ENCODE peak calls at places on chromosomes 4 and X, in eight cellular contexts. U, N, V, L, T, W, G and K are unnamed samples.

GRCh38 chr4:176186721-176187395 is 8.5 kb downstream of the SPATA4 start:
- DNase-seq in U (no peak), N (no peak), V (no peak), L (no peak), T (no peak), W (no peak), G (no peak), K (no peak)

GRCh38 chrX:39716401-39716800 is 381.4 kb downstream of the BCOR start:
- DNase-seq in U (no peak), N (no peak), V (no peak), L (no peak), T (no peak), W (no peak), G (no peak), K (no peak)

GRCh38 chrX:65750674-65751469 is 83.4 kb downstream of the MSN start:
- DNase-seq in U (no peak), N (no peak), V (no peak), L (no peak), T (no peak), W (peak), G (no peak), K (peak)

GRCh38 chr4:142091691-142092182 is 455.4 kb downstream of the IL15 start:
- DNase-seq in U (no peak), N (no peak), V (no peak), L (no peak), T (peak), W (no peak), G (peak), K (no peak)

GRCh38 chr4:8725071-8725841 is 132.7 kb downstream of the CPZ start:
- DNase-seq in U (peak), N (no peak), V (no peak), L (no peak), T (no peak), W (no peak), G (no peak), K (no peak)

GRCh38 chrX:11543249-11543648 is 122.5 kb downstream of the ARHGAP6 start:
- DNase-seq in U (no peak), N (no peak), V (no peak), L (no peak), T (no peak), W (peak), G (no peak), K (peak)

GRCh38 chr4:122772311-122772710 is 39.8 kb downstream of the BBS12 start:
- DNase-seq in U (no peak), N (no peak), V (no peak), L (no peak), T (no peak), W (no peak), G (no peak), K (no peak)

GRCh38 chr4:164438321-164438720 is 315.6 kb upstream of the SMIM31 start:
- DNase-seq in U (no peak), N (no peak), V (no peak), L (no peak), T (no peak), W (no peak), G (no peak), K (no peak)

GRCh38 chrX:121165930-121166359 is 118.5 kb downstream of the GLUD2 start:
- DNase-seq in U (no peak), N (no peak), V (no peak), L (no peak), T (no peak), W (no peak), G (no peak), K (no peak)

GRCh38 chr4:158068063-158068462 is 104.8 kb downstream of the GASK1B start:
- DNase-seq in U (no peak), N (no peak), V (no peak), L (no peak), T (no peak), W (no peak), G (no peak), K (no peak)

GRCh38 chr4:52173470-52174055 is 122.5 kb downstream of the SPATA18 start:
- DNase-seq in U (peak), N (no peak), V (no peak), L (no peak), T (no peak), W (no peak), G (no peak), K (no peak)

GRCh38 chr4:153513596-153513995 is 47.4 kb downstream of the TMEM131L start:
- DNase-seq in U (no peak), N (no peak), V (no peak), L (no peak), T (no peak), W (no peak), G (peak), K (no peak)

GRCh38 chr4:71156616-71157015 is 163.2 kb downstream of the DCK start:
- DNase-seq in U (no peak), N (no peak), V (no peak), L (no peak), T (no peak), W (no peak), G (no peak), K (no peak)

GRCh38 chr4:56147371-56147770 is 198.6 kb downstream of the CEP135 start:
- DNase-seq in U (no peak), N (no peak), V (no peak), L (no peak), T (no peak), W (no peak), G (no peak), K (no peak)

DNA sequence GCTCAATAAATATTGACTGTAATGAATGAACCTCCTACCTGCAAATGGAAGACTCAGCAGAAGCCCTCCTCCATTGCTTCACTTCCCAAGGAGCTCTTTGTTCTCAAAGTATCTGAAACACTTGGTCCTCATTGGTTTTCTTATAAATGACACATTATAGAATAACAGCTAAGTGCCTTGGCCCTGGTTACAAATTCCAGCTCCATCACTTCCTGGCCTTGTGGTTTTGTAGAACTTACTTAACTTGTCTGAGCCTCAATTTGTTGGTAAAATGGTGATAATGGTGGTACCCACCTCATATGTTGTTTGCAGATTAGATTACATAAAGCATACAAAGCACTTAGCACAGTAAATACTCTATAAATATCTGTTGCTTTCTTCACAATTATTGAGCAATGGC is 25.2 kb upstream of the SMIM20 start:
- DNase-seq in U (no peak), N (no peak), V (no peak), L (no peak), T (no peak), W (no peak), G (no peak), K (no peak)
- TF ChIP-seq CTCF in U (no peak), N (no peak), V (no peak), L (no peak), T (no peak), W (no peak), G (no peak), K (no peak)

DNA sequence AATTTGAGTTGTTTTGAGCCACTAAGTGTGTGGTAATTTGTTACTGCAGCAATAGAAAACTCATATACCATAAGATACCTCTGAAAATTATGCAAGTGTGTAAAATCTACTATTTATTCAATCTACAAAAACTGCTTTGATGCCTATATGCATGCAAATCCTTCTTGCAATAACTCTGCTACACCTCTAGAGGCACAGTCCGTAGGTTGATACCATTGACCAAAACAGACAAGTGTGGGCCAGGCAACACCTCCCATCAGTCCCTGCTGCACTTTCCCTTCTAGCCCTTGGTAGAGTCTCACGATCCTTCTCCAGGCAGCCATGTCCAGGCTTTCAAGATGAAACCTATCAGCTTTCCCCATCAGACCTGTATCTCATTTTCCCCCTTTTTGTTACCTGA is 48.8 kb upstream of the FAM9A start:
- DNase-seq in U (no peak), N (no peak), V (no peak), L (no peak), T (no peak), W (peak), G (no peak), K (no peak)
- TF ChIP-seq CTCF in U (peak), N (no peak), V (no peak), L (no peak), T (no peak), W (no peak), G (no peak), K (peak)

DNA sequence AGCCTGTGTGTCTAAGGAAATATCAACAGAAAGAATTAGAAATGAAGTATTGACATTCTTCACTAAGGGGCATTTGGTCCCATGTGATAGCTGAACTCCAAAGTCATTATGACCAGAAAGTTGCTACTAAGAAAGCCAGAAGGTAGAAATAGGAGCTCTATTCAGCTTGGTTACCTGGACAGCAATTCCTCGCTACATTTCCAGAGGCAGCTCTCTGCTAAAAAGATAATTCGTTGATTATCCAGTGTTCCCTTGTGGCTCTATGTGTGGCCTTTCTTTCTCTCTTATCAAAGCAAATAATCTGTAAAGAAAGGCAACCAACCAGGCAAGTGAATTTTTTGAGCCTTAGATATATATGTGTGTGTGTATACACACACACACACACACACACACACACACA is 341.3 kb downstream of the ADGRL3 start:
- DNase-seq in U (no peak), N (no peak), V (no peak), L (no peak), T (no peak), W (no peak), G (no peak), K (no peak)
- TF ChIP-seq CTCF in U (peak), N (no peak), V (no peak), L (no peak), T (no peak), W (no peak), G (no peak), K (no peak)

GRCh38 chrX:8738588-8739189 is 6.8 kb upstream of the ANOS1 start:
- DNase-seq in U (peak), N (peak), V (peak), L (no peak), T (no peak), W (peak), G (no peak), K (peak)
- TF ChIP-seq CTCF in U (peak), N (peak), V (peak), L (peak), T (peak), W (peak), G (peak), K (peak)

GRCh38 chrX:109635151-109635550 is 10.2 kb upstream of the KCNE5 start:
- DNase-seq in U (no peak), N (peak), V (no peak), L (no peak), T (peak), W (peak), G (no peak), K (peak)
- TF ChIP-seq CTCF in U (peak), N (peak), V (peak), L (peak), T (peak), W (peak), G (peak), K (peak)

GRCh38 chr4:3318561-3319021 is 25.8 kb downstream of the RGS12 start:
- DNase-seq in U (no peak), N (no peak), V (peak), L (no peak), T (no peak), W (no peak), G (no peak), K (no peak)
- TF ChIP-seq CTCF in U (peak), N (no peak), V (peak), L (no peak), T (no peak), W (no peak), G (no peak), K (no peak)

DNA sequence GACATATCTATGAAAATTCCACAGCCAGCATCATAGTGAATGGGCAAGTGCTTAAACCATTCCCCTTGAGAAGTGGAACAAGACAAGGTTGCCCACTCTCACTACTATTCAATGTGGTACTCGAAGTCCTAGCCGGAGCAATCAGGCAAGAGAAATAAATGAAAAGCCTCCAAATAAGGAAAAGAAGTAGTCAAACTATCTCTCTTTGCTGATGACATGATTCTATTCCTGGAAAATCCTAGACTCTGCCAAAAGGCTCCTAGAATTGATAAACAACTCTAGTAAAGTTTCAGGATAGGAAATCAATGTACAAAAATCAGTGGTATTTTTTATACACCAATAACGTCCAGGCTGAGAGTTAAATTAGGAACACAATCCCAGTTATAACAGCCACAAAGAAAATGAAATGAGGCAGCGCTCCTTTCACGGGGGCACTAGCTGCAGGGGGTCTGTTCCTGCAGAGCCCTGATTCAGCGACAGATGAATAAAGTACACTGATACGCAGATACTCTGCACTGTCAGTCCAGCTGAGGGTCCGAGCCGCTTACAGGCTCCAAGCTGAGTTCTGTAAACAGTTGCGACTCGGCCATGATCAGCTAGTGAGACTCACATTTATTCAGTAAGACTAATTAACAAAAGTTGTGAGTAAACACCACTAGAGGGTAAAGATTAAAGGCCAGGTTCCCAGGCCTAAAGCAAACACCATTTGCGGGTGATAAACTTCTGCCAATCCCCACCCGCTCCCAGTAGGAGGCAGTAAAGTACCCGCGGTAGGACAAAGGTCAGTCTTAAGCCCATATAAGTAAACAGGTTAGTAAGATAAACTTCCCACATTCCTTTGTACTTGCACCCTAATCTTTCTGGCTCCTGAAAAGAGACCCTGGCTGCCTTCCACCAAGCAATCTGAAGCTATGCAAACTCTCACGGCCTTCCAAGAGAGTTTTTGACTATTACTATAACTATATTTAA is 290.6 kb upstream of the GRID2 start:
- DNase-seq in U (peak), N (no peak), V (peak), L (no peak), T (no peak), W (no peak), G (no peak), K (no peak)
- TF ChIP-seq CTCF in U (peak), N (no peak), V (peak), L (no peak), T (no peak), W (no peak), G (no peak), K (no peak)